ENCODE peak calls at places on chromosome 14, in six cellular contexts. Q is MM.1S, F is right atrium auricular region, G is lower lobe of right lung, A is fibroblast of lung, H is foreskin fibroblast. E is an unnamed sample.

GRCh38 chr14:76770521-76771431 is 9.5 kb downstream of the VASH1 start:
- DNase-seq in Q (no peak), G (no peak), F (peak; percentile 58), A (no peak), H (no peak), E (no peak)

GRCh38 chr14:37230551-37231194 is 32.9 kb downstream of the MIPOL1 start:
- DNase-seq in G (no peak), Q (peak; percentile 67), F (no peak), H (peak; percentile 32), A (peak; percentile 84), E (peak; percentile 47)

GRCh38 chr14:103504991-103505565 is 17.6 kb downstream of the CKB start:
- DNase-seq in G (no peak), Q (no peak), H (no peak), F (no peak), A (no peak), E (no peak)

GRCh38 chr14:81062816-81063215 is 107.4 kb downstream of the TSHR start:
- DNase-seq in Q (peak; percentile 41), F (no peak), A (no peak), H (no peak), G (no peak), E (no peak)

GRCh38 chr14:106842687-106843086 is 1316.3 kb downstream of the TMEM121 start:
- DNase-seq in A (no peak), Q (no peak), H (no peak), F (no peak), G (no peak), E (no peak)

GRCh38 chr14:41925409-41925808 is 318.7 kb downstream of the LRFN5 start:
- DNase-seq in Q (no peak), G (no peak), A (peak; percentile 65), F (no peak), H (no peak), E (no peak)

GRCh38 chr14:64954491-64955240 is 12.1 kb upstream of the GPX2 start:
- DNase-seq in H (no peak), A (no peak), G (no peak), Q (no peak), F (no peak), E (no peak)

GRCh38 chr14:85517113-85517688 is 12.7 kb upstream of the FLRT2 start:
- DNase-seq in G (no peak), A (no peak), Q (no peak), F (no peak), H (no peak), E (no peak)

GRCh38 chr14:39050389-39050788 is 52.6 kb downstream of the SEC23A start:
- DNase-seq in F (no peak), H (peak; percentile 76), G (no peak), Q (no peak), A (peak; percentile 68), E (peak; percentile 52)

GRCh38 chr14:39398382-39398781 is 33.9 kb downstream of the FBXO33 start:
- DNase-seq in G (no peak), H (no peak), Q (peak; percentile 54), F (no peak), A (no peak), E (no peak)

GRCh38 chr14:81446279-81447007 is 46.3 kb upstream of the STON2 start:
- DNase-seq in G (no peak), H (no peak), F (no peak), Q (no peak), A (no peak), E (no peak)

GRCh38 chr14:60721331-60722162 is 2.6 kb downstream of the SIX4 start:
- DNase-seq in F (no peak), G (peak; percentile 56), Q (no peak), H (peak; percentile 77), A (peak; percentile 80), E (no peak)

GRCh38 chr14:72777636-72778035 is 116.3 kb downstream of the DPF3 start:
- DNase-seq in Q (no peak), A (no peak), F (no peak), G (no peak), H (no peak), E (no peak)

GRCh38 chr14:96501746-96502620 is at the start of gene PAPOLA:
- DNase-seq in F (peak; percentile 93), G (peak; percentile 97), H (peak; percentile 96), A (peak; percentile 95), Q (peak; percentile 90), E (peak; percentile 78)

GRCh38 chr14:39768579-39768978 is 336.3 kb upstream of the FBXO33 start:
- DNase-seq in A (no peak), F (no peak), G (no peak), Q (no peak), H (no peak), E (no peak)

GRCh38 chr14:34496007-34496678 is 34.1 kb upstream of the SPTSSA start:
- DNase-seq in H (no peak), Q (no peak), A (no peak), F (peak; percentile 73), G (no peak), E (no peak)

GRCh38 chr14:34498684-34499412 is 36.8 kb upstream of the SPTSSA start:
- DNase-seq in F (no peak), G (no peak), H (no peak), A (peak; percentile 45), Q (no peak), E (no peak)

GRCh38 chr14:34501997-34502396 is 37.5 kb downstream of the EAPP start:
- DNase-seq in G (no peak), Q (no peak), H (peak; percentile 6), F (no peak), A (peak; percentile 30), E (no peak)

GRCh38 chr14:34501004-34501580 is 38.4 kb downstream of the EAPP start:
- DNase-seq in F (no peak), H (no peak), Q (no peak), A (no peak), G (no peak), E (no peak)

DNA sequence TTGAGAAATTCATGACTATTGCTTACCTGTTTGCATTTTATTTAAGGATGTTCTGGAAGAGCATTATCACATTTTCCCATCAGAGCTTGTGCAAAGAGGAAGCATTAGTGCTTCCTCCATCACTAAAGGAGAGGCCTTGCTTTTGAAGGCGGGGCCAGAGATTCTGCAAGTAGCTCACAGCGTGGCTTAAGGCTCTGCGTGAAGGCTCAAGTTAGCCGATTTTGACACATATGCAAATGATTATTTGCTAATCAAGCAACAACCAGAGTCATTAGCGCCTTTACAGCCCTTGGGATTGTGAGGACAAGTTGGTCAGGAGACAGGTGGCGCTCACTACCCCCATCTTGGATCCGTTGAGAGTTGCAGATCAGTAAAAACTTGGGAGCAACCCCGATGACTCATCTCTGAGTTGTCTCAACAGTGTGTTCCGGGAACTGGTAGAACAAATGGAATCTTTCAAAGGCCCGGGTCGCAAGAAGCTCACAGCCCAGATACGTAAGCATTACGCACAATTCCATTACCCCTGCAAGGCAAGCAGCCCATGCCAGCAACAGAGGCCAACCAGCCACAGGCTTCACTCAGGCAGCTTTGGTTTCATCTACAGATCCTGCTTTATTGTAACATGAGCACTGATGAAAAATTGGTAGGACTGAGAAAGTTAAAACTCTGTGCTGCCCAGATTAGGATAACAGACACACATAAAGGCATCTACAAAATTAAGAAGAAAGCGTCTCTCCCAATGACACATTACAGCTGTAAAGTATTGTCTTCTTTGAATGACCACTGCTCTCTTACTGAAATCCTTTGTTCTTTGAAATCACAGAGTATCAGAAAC is 34.9 kb upstream of the SPTSSA start:
- DNase-seq in Q (no peak), G (peak; percentile 48), H (peak; percentile 98), F (peak; percentile 94), A (peak; percentile 100), E (peak; percentile 98)
- H3K4me3 ChIP-seq in Q (no peak overlapping the region), G (no peak overlapping the region), H (no peak overlapping the region), F (no peak overlapping the region), A (peak overlapping the region; percentile 3), E (no peak overlapping the region)

DNA sequence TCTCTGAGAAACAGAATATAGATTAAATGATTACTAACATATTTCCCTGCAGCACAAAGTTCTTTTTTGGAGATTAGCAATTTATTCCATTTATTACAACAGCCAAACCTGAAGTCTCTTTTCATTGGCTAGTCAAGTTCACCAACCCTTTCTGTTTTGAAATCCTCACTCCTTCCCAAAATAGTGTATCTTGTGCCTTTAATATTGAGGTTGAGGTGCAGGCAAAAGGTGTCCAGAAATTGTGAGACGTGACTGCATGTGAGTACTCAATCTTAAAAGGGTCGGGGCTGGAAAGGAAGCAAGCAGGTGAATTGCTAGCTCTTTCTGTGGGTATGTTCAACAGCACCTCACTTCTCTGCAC is 11.1 kb upstream of the FOXN3 start:
- DNase-seq in A (peak; percentile 20), H (no peak), G (no peak), Q (no peak), F (no peak), E (no peak)
- TF ChIP-seq CTCF in A (no peak), H (no peak), G (no peak), Q (no peak), F (no peak), E (no peak)

GRCh38 chr14:92922155-92922735 is 705 bp upstream of the CHGA start:
- DNase-seq in G (no peak), H (no peak), F (no peak), A (no peak), Q (no peak), E (no peak)
- H3K4me3 ChIP-seq in G (no peak overlapping the region), H (no peak overlapping the region), F (no peak overlapping the region), A (no peak overlapping the region), Q (no peak overlapping the region), E (no peak overlapping the region)

GRCh38 chr14:56294125-56294524 is 175.9 kb downstream of the PELI2 start:
- DNase-seq in Q (no peak), F (no peak), H (no peak), A (no peak), G (no peak), E (no peak)
- TF ChIP-seq CTCF in Q (peak; percentile 17), F (no peak), H (no peak), A (peak; percentile 12), G (no peak), E (no peak)

GRCh38 chr14:67782090-67782489 is 34.3 kb downstream of the ZFYVE26 start:
- DNase-seq in A (no peak), H (no peak), Q (no peak), G (no peak), F (no peak), E (no peak)

GRCh38 chr14:67784244-67784823 is 32.1 kb downstream of the ZFYVE26 start:
- DNase-seq in G (no peak), Q (no peak), A (no peak), H (no peak), F (no peak), E (no peak)

GRCh38 chr14:67787673-67788072 is 28.7 kb downstream of the ZFYVE26 start:
- DNase-seq in Q (no peak), H (no peak), G (no peak), F (no peak), A (no peak), E (no peak)

DNA sequence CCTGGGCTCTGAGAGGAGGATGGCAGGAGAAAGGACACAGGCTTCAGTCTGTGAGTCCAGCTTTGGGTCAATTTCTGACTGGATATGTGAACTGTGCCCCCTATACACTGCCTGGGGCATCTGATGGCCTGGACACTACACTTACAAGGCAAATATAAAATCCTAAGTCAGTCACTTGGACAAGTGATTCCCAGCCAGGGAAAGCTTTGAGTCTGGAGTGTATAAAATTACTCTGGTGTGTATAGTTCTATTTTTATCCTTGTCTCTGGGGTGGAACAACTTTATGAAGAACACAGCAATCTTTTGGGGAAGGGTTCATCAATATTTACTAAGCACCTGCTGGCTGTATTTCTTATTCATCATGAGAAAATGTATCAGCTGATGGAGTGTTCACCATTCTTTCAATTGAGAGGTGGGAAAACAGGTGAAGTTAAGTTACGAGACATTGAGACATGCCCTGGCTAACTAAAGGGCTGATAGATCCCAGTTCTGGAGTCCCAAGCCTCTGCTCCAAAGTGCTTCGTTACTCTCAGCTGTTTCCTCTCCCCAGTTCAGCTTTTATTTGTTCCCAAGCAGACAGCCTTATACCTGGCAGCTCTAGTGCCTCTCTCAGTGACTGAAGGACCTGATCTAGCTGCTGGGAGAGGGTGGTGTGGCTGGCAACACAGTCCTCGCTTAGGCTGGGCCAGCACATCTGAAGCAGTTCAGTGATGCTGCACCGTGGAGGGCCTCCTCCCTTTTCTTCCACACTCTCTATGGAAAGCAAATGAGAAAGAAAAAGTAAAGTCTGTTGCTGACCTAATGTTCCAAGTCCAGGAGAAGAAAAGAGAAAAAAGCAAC is 30.9 kb downstream of the ZFYVE26 start:
- DNase-seq in Q (no peak), H (no peak), G (no peak), F (no peak), A (no peak), E (no peak)
- H3K4me3 ChIP-seq in Q (no peak overlapping the region), H (no peak overlapping the region), G (no peak overlapping the region), F (no peak overlapping the region), A (no peak overlapping the region), E (no peak overlapping the region)